ENCODE peak calls at places on chromosomes 2 and 18, in seven cellular contexts. One of them, this sample, is unnamed.

GRCh38 chr18:25351280-25351772 is 640 bp downstream of the ZNF521 start:
- DNase-seq in caudate nucleus: no peak
- DNase-seq in NCI-H2029: no peak
- DNase-seq in progenitor cell of endocrine pancreas: no peak
- DNase-seq in NCI-H345: no peak
- DNase-seq in fibroblast of mammary gland: no peak
- DNase-seq in SK-MEL-5: no peak
- DNase-seq in this sample: no peak

GRCh38 chr18:48887905-48888531 is 62.7 kb downstream of the SMAD7 start:
- DNase-seq in caudate nucleus: no peak
- DNase-seq in NCI-H2029: no peak
- DNase-seq in progenitor cell of endocrine pancreas: no peak
- DNase-seq in NCI-H345: no peak
- DNase-seq in fibroblast of mammary gland: no peak
- DNase-seq in SK-MEL-5: no peak
- DNase-seq in this sample: no peak

GRCh38 chr2:133247613-133248012 is 320.6 kb downstream of the NCKAP5 start:
- DNase-seq in caudate nucleus: no peak
- DNase-seq in NCI-H2029: peak
- DNase-seq in progenitor cell of endocrine pancreas: no peak
- DNase-seq in NCI-H345: no peak
- DNase-seq in fibroblast of mammary gland: no peak
- DNase-seq in SK-MEL-5: peak
- DNase-seq in this sample: no peak

GRCh38 chr2:8633735-8634313 is 48.0 kb upstream of the ID2 start:
- DNase-seq in caudate nucleus: no peak
- DNase-seq in NCI-H2029: no peak
- DNase-seq in progenitor cell of endocrine pancreas: no peak
- DNase-seq in NCI-H345: no peak
- DNase-seq in fibroblast of mammary gland: peak
- DNase-seq in SK-MEL-5: no peak
- DNase-seq in this sample: no peak

GRCh38 chr2:179186126-179186525 is 78.5 kb downstream of the SESTD1 start:
- DNase-seq in caudate nucleus: no peak
- DNase-seq in NCI-H2029: no peak
- DNase-seq in progenitor cell of endocrine pancreas: no peak
- DNase-seq in NCI-H345: no peak
- DNase-seq in fibroblast of mammary gland: peak
- DNase-seq in SK-MEL-5: no peak
- DNase-seq in this sample: no peak

GRCh38 chr18:63624863-63625262 is 19.2 kb downstream of the SERPINB4 start:
- DNase-seq in caudate nucleus: no peak
- DNase-seq in NCI-H2029: no peak
- DNase-seq in progenitor cell of endocrine pancreas: no peak
- DNase-seq in NCI-H345: no peak
- DNase-seq in fibroblast of mammary gland: no peak
- DNase-seq in SK-MEL-5: no peak
- DNase-seq in this sample: no peak

GRCh38 chr2:150526827-150527226 is 39.4 kb upstream of the RND3 start:
- DNase-seq in caudate nucleus: no peak
- DNase-seq in NCI-H2029: no peak
- DNase-seq in progenitor cell of endocrine pancreas: no peak
- DNase-seq in NCI-H345: no peak
- DNase-seq in fibroblast of mammary gland: peak
- DNase-seq in SK-MEL-5: peak
- DNase-seq in this sample: no peak

GRCh38 chr2:174617120-174617519 is 19.5 kb upstream of the WIPF1 start:
- DNase-seq in caudate nucleus: no peak
- DNase-seq in NCI-H2029: no peak
- DNase-seq in progenitor cell of endocrine pancreas: no peak
- DNase-seq in NCI-H345: no peak
- DNase-seq in fibroblast of mammary gland: peak
- DNase-seq in SK-MEL-5: no peak
- DNase-seq in this sample: no peak

GRCh38 chr2:217897816-217898806 is 104.7 kb downstream of the TNS1 start:
- DNase-seq in caudate nucleus: no peak
- DNase-seq in NCI-H2029: peak
- DNase-seq in progenitor cell of endocrine pancreas: no peak
- DNase-seq in NCI-H345: no peak
- DNase-seq in fibroblast of mammary gland: no peak
- DNase-seq in SK-MEL-5: no peak
- DNase-seq in this sample: no peak

GRCh38 chr2:54106631-54107454 is 8.6 kb upstream of the ACYP2 start:
- DNase-seq in caudate nucleus: peak
- DNase-seq in NCI-H2029: peak
- DNase-seq in progenitor cell of endocrine pancreas: no peak
- DNase-seq in NCI-H345: peak
- DNase-seq in fibroblast of mammary gland: peak
- DNase-seq in SK-MEL-5: peak
- DNase-seq in this sample: no peak

GRCh38 chr2:47486858-47487497 is 84.0 kb downstream of the MSH2 start:
- DNase-seq in caudate nucleus: no peak
- DNase-seq in NCI-H2029: no peak
- DNase-seq in progenitor cell of endocrine pancreas: no peak
- DNase-seq in NCI-H345: no peak
- DNase-seq in fibroblast of mammary gland: no peak
- DNase-seq in SK-MEL-5: no peak
- DNase-seq in this sample: no peak

GRCh38 chr2:157229572-157229971 is 27.9 kb upstream of the GALNT5 start:
- DNase-seq in caudate nucleus: no peak
- DNase-seq in NCI-H2029: no peak
- DNase-seq in progenitor cell of endocrine pancreas: no peak
- DNase-seq in NCI-H345: no peak
- DNase-seq in fibroblast of mammary gland: peak
- DNase-seq in SK-MEL-5: no peak
- DNase-seq in this sample: no peak

GRCh38 chr2:12819098-12819465 is 102.3 kb downstream of the TRIB2 start:
- DNase-seq in caudate nucleus: no peak
- DNase-seq in NCI-H2029: no peak
- DNase-seq in progenitor cell of endocrine pancreas: no peak
- DNase-seq in NCI-H345: no peak
- DNase-seq in fibroblast of mammary gland: peak
- DNase-seq in SK-MEL-5: peak
- DNase-seq in this sample: no peak

GRCh38 chr18:23133860-23134779 is 1.2 kb upstream of the CABLES1 start:
- DNase-seq in caudate nucleus: no peak
- DNase-seq in NCI-H2029: peak
- DNase-seq in progenitor cell of endocrine pancreas: peak
- DNase-seq in NCI-H345: peak
- DNase-seq in fibroblast of mammary gland: no peak
- DNase-seq in SK-MEL-5: peak
- DNase-seq in this sample: no peak

GRCh38 chr2:43430489-43430888 is 165.3 kb downstream of the THADA start:
- DNase-seq in caudate nucleus: no peak
- DNase-seq in NCI-H2029: no peak
- DNase-seq in progenitor cell of endocrine pancreas: no peak
- DNase-seq in NCI-H345: no peak
- DNase-seq in fibroblast of mammary gland: no peak
- DNase-seq in SK-MEL-5: no peak
- DNase-seq in this sample: no peak

GRCh38 chr2:135744761-135745314 is 3.2 kb downstream of the UBXN4 start:
- DNase-seq in caudate nucleus: no peak
- DNase-seq in NCI-H2029: no peak
- DNase-seq in progenitor cell of endocrine pancreas: no peak
- DNase-seq in NCI-H345: no peak
- DNase-seq in fibroblast of mammary gland: peak
- DNase-seq in SK-MEL-5: peak
- DNase-seq in this sample: no peak

GRCh38 chr2:233593201-233593600 is 24.2 kb upstream of the UGT1A8 start:
- DNase-seq in caudate nucleus: no peak
- DNase-seq in NCI-H2029: no peak
- DNase-seq in progenitor cell of endocrine pancreas: no peak
- DNase-seq in NCI-H345: no peak
- DNase-seq in fibroblast of mammary gland: no peak
- DNase-seq in SK-MEL-5: peak
- DNase-seq in this sample: no peak

GRCh38 chr2:46082531-46083485 is 214.4 kb upstream of the EPAS1 start:
- DNase-seq in caudate nucleus: no peak
- DNase-seq in NCI-H2029: no peak
- DNase-seq in progenitor cell of endocrine pancreas: no peak
- DNase-seq in NCI-H345: no peak
- DNase-seq in fibroblast of mammary gland: peak
- DNase-seq in SK-MEL-5: no peak
- DNase-seq in this sample: no peak

GRCh38 chr2:167826906-167827305 is 420.5 kb downstream of the STK39 start:
- DNase-seq in caudate nucleus: no peak
- DNase-seq in NCI-H2029: no peak
- DNase-seq in progenitor cell of endocrine pancreas: no peak
- DNase-seq in NCI-H345: no peak
- DNase-seq in fibroblast of mammary gland: no peak
- DNase-seq in SK-MEL-5: no peak
- DNase-seq in this sample: no peak

This sample was measured in C1 segment of cervical spinal cord.